ENCODE peak calls at places on chromosomes 13 and 19, in seven cellular contexts. H is myocyte; I is GM12865; J is stimulated activated CD4-positive, alpha-beta T cell treated with anti-CD3 and anti-CD28 coated beads, Interleukin-12 subunit alpha, Interleukin-12 subunit beta, amount 100 ng/mL, for 48 hours; O is mesothelial cell of epicardium; N is thoracic aorta; Q is A172. M is an unnamed sample.

GRCh38 chr13:75123428-75123827 is 358.5 kb downstream of the TBC1D4 start:
- DNase-seq in H (no peak), I (no peak), J (no peak), O (no peak), N (no peak), Q (no peak), M (no peak)

GRCh38 chr13:42277618-42278276 is 5.8 kb downstream of the AKAP11 start:
- DNase-seq in H (no peak), I (peak; percentile 38), J (no peak), O (no peak), N (no peak), Q (no peak), M (no peak)

GRCh38 chr19:17075860-17076538 is 422 bp downstream of the MYO9B start:
- DNase-seq in H (peak; percentile 19), I (peak; percentile 66), J (peak; percentile 29), O (no peak), N (no peak), Q (peak; percentile 22), M (no peak)

GRCh38 chr13:114161644-114162532 is 17.2 kb upstream of the CFAP97D2 start:
- DNase-seq in H (peak; percentile 38), I (no peak), J (no peak), O (no peak), N (no peak), Q (peak; percentile 22), M (no peak)

GRCh38 chr13:70473912-70474311 is 365.7 kb upstream of the KLHL1 start:
- DNase-seq in H (no peak), I (no peak), J (no peak), O (no peak), N (no peak), Q (no peak), M (no peak)

GRCh38 chr13:19782049-19782726 is 557 bp downstream of the PSPC1 start:
- DNase-seq in H (peak; percentile 60), I (peak; percentile 66), J (peak; percentile 32), O (peak; percentile 71), N (peak; percentile 9), Q (peak; percentile 5), M (no peak)

GRCh38 chr19:37551123-37551993 is 43.2 kb downstream of the ZNF571 start:
- DNase-seq in H (no peak), I (peak; percentile 82), J (peak; percentile 22), O (no peak), N (no peak), Q (no peak), M (no peak)

GRCh38 chr13:107069107-107069776 is 501.3 kb upstream of the ARGLU1 start:
- DNase-seq in H (no peak), I (no peak), J (no peak), O (no peak), N (no peak), Q (peak; percentile 1), M (no peak)

GRCh38 chr19:50488795-50489194 is 12.1 kb upstream of the GARIN5A start:
- DNase-seq in H (peak; percentile 6), I (no peak), J (no peak), O (no peak), N (no peak), Q (no peak), M (no peak)

GRCh38 chr13:43303040-43303729 is 279.8 kb downstream of the DNAJC15 start:
- DNase-seq in H (peak; percentile 84), I (peak; percentile 69), J (no peak), O (peak; percentile 51), N (no peak), Q (peak; percentile 65), M (no peak)

GRCh38 chr13:20882206-20882605 is 20.3 kb downstream of the XPO4 start:
- DNase-seq in H (peak; percentile 59), I (no peak), J (no peak), O (no peak), N (no peak), Q (no peak), M (no peak)

GRCh38 chr13:42409061-42409460 is 137.1 kb downstream of the AKAP11 start:
- DNase-seq in H (no peak), I (no peak), J (no peak), O (no peak), N (no peak), Q (no peak), M (no peak)

GRCh38 chr13:24365191-24365590 is 55.8 kb downstream of the C1QTNF9 start:
- DNase-seq in H (no peak), I (no peak), J (no peak), O (no peak), N (no peak), Q (no peak), M (no peak)

GRCh38 chr19:53947624-53948023 is 15.1 kb upstream of the CACNG8 start:
- DNase-seq in H (no peak), I (no peak), J (no peak), O (no peak), N (no peak), Q (peak; percentile 33), M (no peak)

GRCh38 chr19:52943884-52944643 is 18.6 kb downstream of the ZNF816 start:
- DNase-seq in H (no peak), I (no peak), J (no peak), O (no peak), N (no peak), Q (no peak), M (no peak)

GRCh38 chr13:52617070-52618060 is 24.9 kb upstream of the HNRNPA1L2 start:
- DNase-seq in H (peak; percentile 88), I (peak; percentile 92), J (peak; percentile 85), O (peak; percentile 84), N (peak; percentile 39), Q (peak; percentile 79), M (no peak)

GRCh38 chr13:34419025-34419424 is 523.0 kb upstream of the NBEA start:
- DNase-seq in H (no peak), I (no peak), J (no peak), O (no peak), N (no peak), Q (no peak), M (no peak)

GRCh38 chr19:19259741-19260140 is 13.4 kb downstream of the TM6SF2 start:
- DNase-seq in H (no peak), I (peak; percentile 56), J (no peak), O (no peak), N (no peak), Q (peak; percentile 50), M (no peak)

GRCh38 chr13:62933809-62934208 is 1518.2 kb upstream of the PCDH20 start:
- DNase-seq in H (no peak), I (no peak), J (no peak), O (no peak), N (no peak), Q (no peak), M (no peak)

GRCh38 chr13:83340170-83340569 is 542.1 kb downstream of the SLITRK1 start:
- DNase-seq in H (no peak), I (peak; percentile 1), J (no peak), O (no peak), N (no peak), Q (no peak), M (no peak)

GRCh38 chr13:23671902-23672301 is 101.7 kb downstream of the TNFRSF19 start:
- DNase-seq in H (peak; percentile 43), I (no peak), J (no peak), O (no peak), N (no peak), Q (no peak), M (no peak)

GRCh38 chr13:31045621-31046081 is 113.2 kb downstream of the TEX26 start:
- DNase-seq in H (peak; percentile 75), I (peak; percentile 53), J (peak; percentile 65), O (no peak), N (peak; percentile 9), Q (peak; percentile 93), M (peak; percentile 92)

GRCh38 chr13:31037351-31037750 is 104.9 kb downstream of the TEX26 start:
- DNase-seq in H (no peak), I (no peak), J (no peak), O (no peak), N (no peak), Q (no peak), M (no peak)

GRCh38 chr13:49869514-49869913 is 66.6 kb downstream of the SPRYD7 start:
- DNase-seq in H (peak; percentile 14), I (no peak), J (no peak), O (no peak), N (no peak), Q (peak; percentile 5), M (no peak)

GRCh38 chr19:14030997-14031718 is 404 bp upstream of the IL27RA start:
- DNase-seq in H (no peak), I (no peak), J (no peak), O (no peak), N (no peak), Q (no peak), M (no peak)

GRCh38 chr19:42683917-42684513 is 56.3 kb downstream of the PSG3 start:
- DNase-seq in H (peak; percentile 34), I (peak; percentile 42), J (peak; percentile 41), O (no peak), N (no peak), Q (peak; percentile 9), M (peak; percentile 7)

GRCh38 chr13:100089633-100090032 is 740 bp downstream of the PCCA start:
- DNase-seq in H (peak; percentile 20), I (peak; percentile 44), J (no peak), O (no peak), N (no peak), Q (no peak), M (no peak)

GRCh38 chr19:41998246-41999020 is 4.4 kb upstream of the ATP1A3 start:
- DNase-seq in H (peak; percentile 38), I (peak; percentile 49), J (peak; percentile 43), O (peak; percentile 67), N (no peak), Q (no peak), M (no peak)

GRCh38 chr13:50592412-50593145 is 250.9 kb downstream of the DLEU7 start:
- DNase-seq in H (peak; percentile 24), I (no peak), J (no peak), O (no peak), N (no peak), Q (peak; percentile 79), M (no peak)

GRCh38 chr13:98411617-98412310 is 165.1 kb downstream of the STK24 start:
- DNase-seq in H (no peak), I (no peak), J (no peak), O (no peak), N (no peak), Q (no peak), M (no peak)

GRCh38 chr19:11164879-11165406 is 9.4 kb upstream of the SPC24 start:
- DNase-seq in H (no peak), I (no peak), J (no peak), O (no peak), N (no peak), Q (no peak), M (no peak)